ENCODE peak calls at places on chromosomes 2 and 18, in six cellular contexts. One of them, this sample, is unnamed.
A peak's percentile ranks its signal among the peaks of the same experiment; 100 is the strongest.

GRCh38 chr2:74333175-74333574 is 10.0 kb downstream of the SLC4A5 start:
- DNase-seq in GM23338: peak; percentile 77
- DNase-seq in kidney: no peak
- DNase-seq in OCI-LY7: peak; percentile 36
- DNase-seq in body of pancreas: no peak
- DNase-seq in A549: no peak
- DNase-seq in this sample: no peak

GRCh38 chr2:229725716-229726346 is 11.5 kb upstream of the DNER start:
- DNase-seq in GM23338: no peak
- DNase-seq in OCI-LY7: no peak
- DNase-seq in body of pancreas: no peak
- DNase-seq in kidney: no peak
- DNase-seq in A549: peak; percentile 62
- DNase-seq in this sample: no peak

GRCh38 chr18:9068346-9068745 is 34.2 kb upstream of the NDUFV2 start:
- DNase-seq in GM23338: no peak
- DNase-seq in body of pancreas: no peak
- DNase-seq in kidney: no peak
- DNase-seq in OCI-LY7: no peak
- DNase-seq in A549: no peak
- DNase-seq in this sample: no peak

GRCh38 chr2:102206666-102207341 is 20.0 kb downstream of the IL1RL2 start:
- DNase-seq in body of pancreas: peak; percentile 81
- DNase-seq in A549: no peak
- DNase-seq in kidney: no peak
- DNase-seq in OCI-LY7: no peak
- DNase-seq in GM23338: peak; percentile 18
- DNase-seq in this sample: no peak

GRCh38 chr2:232876071-232876977 is 6.3 kb downstream of the SNORC start:
- DNase-seq in OCI-LY7: peak; percentile 41
- DNase-seq in A549: peak; percentile 47
- DNase-seq in GM23338: peak; percentile 65
- DNase-seq in kidney: peak; percentile 63
- DNase-seq in body of pancreas: peak; percentile 11
- DNase-seq in this sample: no peak

GRCh38 chr2:214117054-214117453 is 293.8 kb upstream of the VWC2L start:
- DNase-seq in A549: no peak
- DNase-seq in kidney: no peak
- DNase-seq in body of pancreas: no peak
- DNase-seq in GM23338: no peak
- DNase-seq in OCI-LY7: no peak
- DNase-seq in this sample: no peak

GRCh38 chr2:20781656-20782265 is 41.1 kb downstream of the LDAH start:
- DNase-seq in OCI-LY7: peak; percentile 19
- DNase-seq in A549: peak; percentile 21
- DNase-seq in kidney: no peak
- DNase-seq in GM23338: peak; percentile 74
- DNase-seq in body of pancreas: no peak
- DNase-seq in this sample: no peak

GRCh38 chr2:205706769-205707375 is 24.6 kb downstream of the NRP2 start:
- DNase-seq in body of pancreas: peak; percentile 66
- DNase-seq in OCI-LY7: peak; percentile 88
- DNase-seq in GM23338: no peak
- DNase-seq in kidney: peak; percentile 89
- DNase-seq in A549: no peak
- DNase-seq in this sample: peak; percentile 62

GRCh38 chr18:28175930-28176673 is 828 bp downstream of the CDH2 start:
- DNase-seq in OCI-LY7: no peak
- DNase-seq in GM23338: peak; percentile 62
- DNase-seq in body of pancreas: no peak
- DNase-seq in kidney: no peak
- DNase-seq in A549: peak; percentile 13
- DNase-seq in this sample: peak; percentile 18

GRCh38 chr2:221649045-221649444 is 76.9 kb upstream of the EPHA4 start:
- DNase-seq in OCI-LY7: no peak
- DNase-seq in kidney: peak; percentile 77
- DNase-seq in GM23338: no peak
- DNase-seq in body of pancreas: no peak
- DNase-seq in A549: no peak
- DNase-seq in this sample: peak; percentile 27

GRCh38 chr18:62596145-62597005 is 73.5 kb downstream of the ZCCHC2 start:
- DNase-seq in GM23338: peak; percentile 62
- DNase-seq in kidney: no peak
- DNase-seq in A549: no peak
- DNase-seq in OCI-LY7: no peak
- DNase-seq in body of pancreas: no peak
- DNase-seq in this sample: peak; percentile 23

GRCh38 chr2:241895732-241896641 is 26.5 kb downstream of the RTP5 start:
- DNase-seq in A549: no peak
- DNase-seq in OCI-LY7: no peak
- DNase-seq in GM23338: no peak
- DNase-seq in body of pancreas: peak; percentile 88
- DNase-seq in kidney: peak; percentile 88
- DNase-seq in this sample: no peak

GRCh38 chr2:96839875-96840850 is 3.7 kb downstream of the ANKRD23 start:
- DNase-seq in GM23338: no peak
- DNase-seq in OCI-LY7: no peak
- DNase-seq in body of pancreas: no peak
- DNase-seq in kidney: peak; percentile 67
- DNase-seq in A549: no peak
- DNase-seq in this sample: no peak

GRCh38 chr2:144490017-144490416 is 29.9 kb downstream of the ZEB2 start:
- DNase-seq in A549: no peak
- DNase-seq in body of pancreas: no peak
- DNase-seq in kidney: no peak
- DNase-seq in GM23338: no peak
- DNase-seq in OCI-LY7: no peak
- DNase-seq in this sample: no peak

GRCh38 chr2:201649442-201649841 is 6.1 kb upstream of the TMEM237 start:
- DNase-seq in kidney: no peak
- DNase-seq in body of pancreas: no peak
- DNase-seq in GM23338: no peak
- DNase-seq in OCI-LY7: no peak
- DNase-seq in A549: no peak
- DNase-seq in this sample: no peak

GRCh38 chr18:3761266-3761665 is 311.3 kb downstream of the TGIF1 start:
- DNase-seq in A549: no peak
- DNase-seq in OCI-LY7: no peak
- DNase-seq in body of pancreas: no peak
- DNase-seq in kidney: no peak
- DNase-seq in GM23338: no peak
- DNase-seq in this sample: no peak

GRCh38 chr18:30929065-30929464 is 113.5 kb downstream of the DSC3 start:
- DNase-seq in body of pancreas: no peak
- DNase-seq in OCI-LY7: no peak
- DNase-seq in A549: no peak
- DNase-seq in GM23338: no peak
- DNase-seq in kidney: no peak
- DNase-seq in this sample: no peak

GRCh38 chr2:60337142-60337497 is 216.3 kb downstream of the BCL11A start:
- DNase-seq in OCI-LY7: peak; percentile 54
- DNase-seq in GM23338: peak; percentile 67
- DNase-seq in body of pancreas: peak; percentile 27
- DNase-seq in A549: no peak
- DNase-seq in kidney: no peak
- DNase-seq in this sample: no peak

GRCh38 chr2:99860720-99861375 is 281.5 kb downstream of the AFF3 start:
- DNase-seq in body of pancreas: no peak
- DNase-seq in GM23338: peak; percentile 21
- DNase-seq in OCI-LY7: no peak
- DNase-seq in kidney: no peak
- DNase-seq in A549: no peak
- DNase-seq in this sample: no peak

GRCh38 chr2:196276421-196276820 is 105.0 kb upstream of the STK17B start:
- DNase-seq in body of pancreas: no peak
- DNase-seq in OCI-LY7: peak; percentile 30
- DNase-seq in GM23338: no peak
- DNase-seq in A549: no peak
- DNase-seq in kidney: no peak
- DNase-seq in this sample: no peak

GRCh38 chr2:880201-880970 is 70.3 kb upstream of the SNTG2 start:
- DNase-seq in A549: no peak
- DNase-seq in GM23338: no peak
- DNase-seq in OCI-LY7: no peak
- DNase-seq in kidney: no peak
- DNase-seq in body of pancreas: no peak
- DNase-seq in this sample: no peak

GRCh38 chr2:189613077-189613636 is 32.6 kb upstream of the SLC40A1 start:
- DNase-seq in GM23338: no peak
- DNase-seq in OCI-LY7: no peak
- DNase-seq in kidney: no peak
- DNase-seq in body of pancreas: peak; percentile 52
- DNase-seq in A549: peak; percentile 25
- DNase-seq in this sample: no peak

GRCh38 chr2:24382363-24383021 is 22.2 kb upstream of the ITSN2 start:
- DNase-seq in A549: peak; percentile 80
- DNase-seq in GM23338: peak; percentile 87
- DNase-seq in OCI-LY7: peak; percentile 79
- DNase-seq in body of pancreas: peak; percentile 64
- DNase-seq in kidney: no peak
- DNase-seq in this sample: peak; percentile 64

GRCh38 chr2:84874381-84875212 is 6.3 kb downstream of the TRABD2A start:
- DNase-seq in OCI-LY7: no peak
- DNase-seq in GM23338: no peak
- DNase-seq in body of pancreas: no peak
- DNase-seq in kidney: no peak
- DNase-seq in A549: no peak
- DNase-seq in this sample: no peak

GRCh38 chr2:147420517-147420916 is 424.3 kb upstream of the ACVR2A start:
- DNase-seq in OCI-LY7: no peak
- DNase-seq in kidney: no peak
- DNase-seq in GM23338: peak; percentile 37
- DNase-seq in body of pancreas: no peak
- DNase-seq in A549: no peak
- DNase-seq in this sample: no peak

GRCh38 chr2:73243884-73244570 is 9.9 kb downstream of the CCT7 start:
- DNase-seq in kidney: no peak
- DNase-seq in OCI-LY7: no peak
- DNase-seq in GM23338: no peak
- DNase-seq in body of pancreas: no peak
- DNase-seq in A549: no peak
- DNase-seq in this sample: no peak

GRCh38 chr2:26559556-26559955 is 81.6 kb downstream of the CIB4 start:
- DNase-seq in body of pancreas: no peak
- DNase-seq in OCI-LY7: no peak
- DNase-seq in GM23338: peak; percentile 62
- DNase-seq in A549: no peak
- DNase-seq in kidney: no peak
- DNase-seq in this sample: no peak

GRCh38 chr2:219519526-219519916 is 5.2 kb downstream of the ASIC4 start:
- DNase-seq in kidney: no peak
- DNase-seq in body of pancreas: no peak
- DNase-seq in OCI-LY7: no peak
- DNase-seq in GM23338: no peak
- DNase-seq in A549: no peak
- DNase-seq in this sample: no peak

GRCh38 chr2:102114290-102114721 is 28.2 kb upstream of the IL1R1 start:
- DNase-seq in A549: no peak
- DNase-seq in body of pancreas: no peak
- DNase-seq in GM23338: no peak
- DNase-seq in kidney: no peak
- DNase-seq in OCI-LY7: no peak
- DNase-seq in this sample: no peak

GRCh38 chr18:67695684-67696083 is 179.2 kb upstream of the DSEL start:
- DNase-seq in body of pancreas: no peak
- DNase-seq in GM23338: no peak
- DNase-seq in OCI-LY7: no peak
- DNase-seq in A549: no peak
- DNase-seq in kidney: no peak
- DNase-seq in this sample: no peak

GRCh38 chr18:67694787-67695186 is 178.3 kb upstream of the DSEL start:
- DNase-seq in A549: no peak
- DNase-seq in kidney: no peak
- DNase-seq in GM23338: no peak
- DNase-seq in OCI-LY7: no peak
- DNase-seq in body of pancreas: no peak
- DNase-seq in this sample: no peak

GRCh38 chr18:67692811-67693210 is 176.3 kb upstream of the DSEL start:
- DNase-seq in A549: no peak
- DNase-seq in kidney: no peak
- DNase-seq in body of pancreas: no peak
- DNase-seq in OCI-LY7: no peak
- DNase-seq in GM23338: no peak
- DNase-seq in this sample: no peak
- H3K4me1 ChIP-seq in A549: no peaks in the 10 kb centered on the region
- H3K4me1 ChIP-seq in kidney: no peaks in the 10 kb centered on the region
- H3K4me1 ChIP-seq in body of pancreas: no peaks in the 10 kb centered on the region
- H3K4me1 ChIP-seq in OCI-LY7: no peaks in the 10 kb centered on the region
- H3K4me1 ChIP-seq in GM23338: no peaks in the 10 kb centered on the region
- H3K4me1 ChIP-seq in this sample: no peaks in the 10 kb centered on the region

GRCh38 chr18:59008302-59008974 is 131.2 kb upstream of the SEC11C start:
- DNase-seq in OCI-LY7: no peak
- DNase-seq in A549: peak; percentile 77
- DNase-seq in kidney: no peak
- DNase-seq in GM23338: peak; percentile 78
- DNase-seq in body of pancreas: no peak
- DNase-seq in this sample: no peak
- H3K4me3 ChIP-seq in OCI-LY7: no peak overlapping the region
- H3K4me3 ChIP-seq in A549: no peak overlapping the region
- H3K4me3 ChIP-seq in kidney: no peak overlapping the region
- H3K4me3 ChIP-seq in GM23338: no peak overlapping the region
- H3K4me3 ChIP-seq in body of pancreas: no peak overlapping the region
- H3K4me3 ChIP-seq in this sample: no peak overlapping the region

GRCh38 chr2:156005531-156005930 is 327.0 kb downstream of the NR4A2 start:
- DNase-seq in GM23338: no peak
- DNase-seq in OCI-LY7: no peak
- DNase-seq in A549: no peak
- DNase-seq in kidney: peak; percentile 48
- DNase-seq in body of pancreas: no peak
- DNase-seq in this sample: peak; percentile 6

GRCh38 chr2:156003780-156004179 is 328.7 kb downstream of the NR4A2 start:
- DNase-seq in kidney: no peak
- DNase-seq in OCI-LY7: no peak
- DNase-seq in A549: no peak
- DNase-seq in body of pancreas: no peak
- DNase-seq in GM23338: no peak
- DNase-seq in this sample: no peak

GRCh38 chr2:156005999-156006712 is 326.4 kb downstream of the NR4A2 start:
- DNase-seq in OCI-LY7: no peak
- DNase-seq in A549: no peak
- DNase-seq in body of pancreas: no peak
- DNase-seq in kidney: peak; percentile 39
- DNase-seq in GM23338: peak; percentile 26
- DNase-seq in this sample: no peak

GRCh38 chr2:156004460-156004859 is 328.1 kb downstream of the NR4A2 start:
- DNase-seq in kidney: no peak
- DNase-seq in body of pancreas: no peak
- DNase-seq in A549: no peak
- DNase-seq in GM23338: peak; percentile 23
- DNase-seq in OCI-LY7: no peak
- DNase-seq in this sample: no peak

GRCh38 chr2:156001851-156002250 is 330.7 kb downstream of the NR4A2 start:
- DNase-seq in kidney: no peak
- DNase-seq in OCI-LY7: no peak
- DNase-seq in A549: no peak
- DNase-seq in GM23338: no peak
- DNase-seq in body of pancreas: no peak
- DNase-seq in this sample: no peak
- TF ChIP-seq CTCF in kidney: no peak
- TF ChIP-seq CTCF in OCI-LY7: no peak
- TF ChIP-seq CTCF in A549: no peak
- TF ChIP-seq CTCF in GM23338: no peak
- TF ChIP-seq CTCF in body of pancreas: no peak
- TF ChIP-seq CTCF in this sample: no peak

GRCh38 chr2:58239243-58239642 is 1.9 kb downstream of the FANCL start:
- DNase-seq in body of pancreas: no peak
- DNase-seq in A549: no peak
- DNase-seq in GM23338: no peak
- DNase-seq in kidney: no peak
- DNase-seq in OCI-LY7: no peak
- DNase-seq in this sample: no peak
- H3K4me1 ChIP-seq in body of pancreas: peaks cover 15% of the 10 kb centered on the region
- H3K4me1 ChIP-seq in A549: peaks cover 24% of the 10 kb centered on the region
- H3K4me1 ChIP-seq in GM23338: peaks cover 77% of the 10 kb centered on the region
- H3K4me1 ChIP-seq in kidney: peaks cover 4% of the 10 kb centered on the region
- H3K4me1 ChIP-seq in OCI-LY7: peaks cover 32% of the 10 kb centered on the region
- H3K4me1 ChIP-seq in this sample: peaks cover 7% of the 10 kb centered on the region